ENCODE peak calls at places on chromosomes 11 and 22, in four cellular contexts. One of them, this sample, is unnamed.

GRCh38 chr22:42820075-42820763 is 36.9 kb downstream of the ARFGAP3 start:
- DNase-seq in SK-N-SH: no peak
- DNase-seq in GM12878: no peak
- DNase-seq in HepG2: no peak
- DNase-seq in this sample: no peak

GRCh38 chr11:72216638-72217037 is at the start of gene FOLR2:
- DNase-seq in SK-N-SH: no peak
- DNase-seq in HepG2: no peak
- DNase-seq in GM12878: no peak
- DNase-seq in this sample: no peak

GRCh38 chr11:82046778-82047177 is 686.9 kb downstream of the FAM181B start:
- DNase-seq in SK-N-SH: no peak
- DNase-seq in HepG2: no peak
- DNase-seq in GM12878: no peak
- DNase-seq in this sample: no peak

GRCh38 chr22:25334091-25334490 is 114.7 kb downstream of the CRYBB2 start:
- DNase-seq in GM12878: peak; percentile 0
- DNase-seq in SK-N-SH: no peak
- DNase-seq in HepG2: peak; percentile 49
- DNase-seq in this sample: peak; percentile 94

GRCh38 chr11:129658558-129658882 is 157.1 kb upstream of the TMEM45B start:
- DNase-seq in GM12878: no peak
- DNase-seq in SK-N-SH: no peak
- DNase-seq in HepG2: no peak
- DNase-seq in this sample: peak; percentile 61

GRCh38 chr11:44797886-44798683 is 71.3 kb downstream of the TSPAN18 start:
- DNase-seq in SK-N-SH: no peak
- DNase-seq in HepG2: no peak
- DNase-seq in GM12878: no peak
- DNase-seq in this sample: no peak

GRCh38 chr11:63553759-63554158 is 9.4 kb downstream of the PLAAT2 start:
- DNase-seq in GM12878: no peak
- DNase-seq in SK-N-SH: no peak
- DNase-seq in HepG2: no peak
- DNase-seq in this sample: no peak

GRCh38 chr11:115505165-115505564 is 950 bp upstream of the CADM1 start:
- DNase-seq in SK-N-SH: peak; percentile 20
- DNase-seq in GM12878: no peak
- DNase-seq in HepG2: no peak
- DNase-seq in this sample: no peak

GRCh38 chr22:17086301-17086700 is 1.5 kb downstream of the IL17RA start:
- DNase-seq in HepG2: no peak
- DNase-seq in SK-N-SH: no peak
- DNase-seq in GM12878: no peak
- DNase-seq in this sample: no peak

GRCh38 chr22:30868663-30869385 is 99.8 kb downstream of the MORC2 start:
- DNase-seq in HepG2: no peak
- DNase-seq in SK-N-SH: peak; percentile 30
- DNase-seq in GM12878: no peak
- DNase-seq in this sample: no peak

GRCh38 chr11:87398913-87399312 is 361.2 kb downstream of the TMEM135 start:
- DNase-seq in SK-N-SH: no peak
- DNase-seq in GM12878: no peak
- DNase-seq in HepG2: no peak
- DNase-seq in this sample: no peak

GRCh38 chr11:76654310-76654851 is 16.2 kb downstream of the LRRC32 start:
- DNase-seq in SK-N-SH: no peak
- DNase-seq in HepG2: no peak
- DNase-seq in GM12878: no peak
- DNase-seq in this sample: no peak

GRCh38 chr11:43918662-43919061 is 23.8 kb upstream of the C11orf96 start:
- DNase-seq in GM12878: no peak
- DNase-seq in HepG2: no peak
- DNase-seq in SK-N-SH: no peak
- DNase-seq in this sample: no peak

GRCh38 chr22:33024626-33025025 is 33.6 kb downstream of the SYN3 start:
- DNase-seq in GM12878: no peak
- DNase-seq in HepG2: no peak
- DNase-seq in SK-N-SH: no peak
- DNase-seq in this sample: no peak

GRCh38 chr22:48042621-48043395 is 1280.4 kb downstream of the TBC1D22A start:
- DNase-seq in SK-N-SH: no peak
- DNase-seq in HepG2: no peak
- DNase-seq in GM12878: no peak
- DNase-seq in this sample: no peak

GRCh38 chr11:32829157-32829679 is 509 bp upstream of the PRRG4 start:
- DNase-seq in HepG2: no peak
- DNase-seq in SK-N-SH: no peak
- DNase-seq in GM12878: no peak
- DNase-seq in this sample: no peak

GRCh38 chr11:57444362-57445074 is 15.8 kb upstream of the RTN4RL2 start:
- DNase-seq in GM12878: no peak
- DNase-seq in SK-N-SH: no peak
- DNase-seq in HepG2: no peak
- DNase-seq in this sample: no peak

GRCh38 chr11:102312656-102313055 is 4.6 kb upstream of the BIRC3 start:
- DNase-seq in GM12878: no peak
- DNase-seq in SK-N-SH: no peak
- DNase-seq in HepG2: no peak
- DNase-seq in this sample: no peak

GRCh38 chr11:70788247-70789022 is 390.1 kb downstream of the CTTN start:
- DNase-seq in HepG2: no peak
- DNase-seq in GM12878: no peak
- DNase-seq in SK-N-SH: no peak
- DNase-seq in this sample: no peak

GRCh38 chr11:123532131-123532530 is 102.1 kb downstream of the GRAMD1B start:
- DNase-seq in GM12878: no peak
- DNase-seq in SK-N-SH: no peak
- DNase-seq in HepG2: no peak
- DNase-seq in this sample: no peak

DNA sequence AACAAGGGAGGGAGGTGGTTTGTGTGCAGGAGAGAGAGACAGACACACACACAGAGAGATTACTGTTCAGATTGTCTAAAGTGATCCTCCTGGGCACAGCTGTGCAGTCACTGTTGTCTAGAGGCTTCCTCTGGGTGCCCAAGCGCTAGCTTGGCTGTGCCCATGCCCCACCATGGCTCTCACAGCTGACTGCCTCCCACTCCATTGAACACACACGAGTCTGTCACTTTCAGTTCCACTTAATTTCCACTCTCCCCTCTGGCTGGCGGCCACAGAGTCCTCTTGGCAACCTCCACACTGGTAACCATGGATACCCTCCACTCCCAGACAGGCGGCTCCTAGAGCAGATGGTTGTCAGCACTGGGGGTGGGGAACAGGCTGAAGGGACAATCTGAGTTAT is 29.1 kb downstream of the MAP6 start:
- DNase-seq in HepG2: no peak
- DNase-seq in SK-N-SH: peak; percentile 75
- DNase-seq in GM12878: peak; percentile 17
- DNase-seq in this sample: no peak
- TF ChIP-seq RAD21 in HepG2: no peak
- TF ChIP-seq RAD21 in SK-N-SH: peak; percentile 30
- TF ChIP-seq RAD21 in GM12878: no peak
- TF ChIP-seq RAD21 in this sample: no peak

GRCh38 chr11:119094816-119095065 is 6.9 kb downstream of the DPAGT1 start:
- DNase-seq in SK-N-SH: peak; percentile 80
- DNase-seq in HepG2: peak; percentile 64
- DNase-seq in GM12878: no peak
- DNase-seq in this sample: no peak
- TF ChIP-seq TCF12 in SK-N-SH: no peak
- TF ChIP-seq TCF12 in HepG2: no peak
- TF ChIP-seq TCF12 in GM12878: no peak
- TF ChIP-seq TCF12 in this sample: no peak

GRCh38 chr11:100827934-100828661 is 141.0 kb downstream of the ARHGAP42 start:
- DNase-seq in HepG2: peak; percentile 80
- DNase-seq in SK-N-SH: no peak
- DNase-seq in GM12878: peak; percentile 32
- DNase-seq in this sample: no peak
- TF ChIP-seq RAD21 in HepG2: peak; percentile 58
- TF ChIP-seq RAD21 in SK-N-SH: no peak
- TF ChIP-seq RAD21 in GM12878: peak; percentile 50
- TF ChIP-seq RAD21 in this sample: peak; percentile 6

GRCh38 chr11:65498042-65498726 is 661 bp upstream of the MALAT1 start:
- DNase-seq in GM12878: peak; percentile 53
- DNase-seq in SK-N-SH: no peak
- DNase-seq in HepG2: no peak
- DNase-seq in this sample: peak; percentile 60
- TF ChIP-seq TCF12 in GM12878: no peak
- TF ChIP-seq TCF12 in SK-N-SH: no peak
- TF ChIP-seq TCF12 in HepG2: no peak
- TF ChIP-seq TCF12 in this sample: no peak

DNA sequence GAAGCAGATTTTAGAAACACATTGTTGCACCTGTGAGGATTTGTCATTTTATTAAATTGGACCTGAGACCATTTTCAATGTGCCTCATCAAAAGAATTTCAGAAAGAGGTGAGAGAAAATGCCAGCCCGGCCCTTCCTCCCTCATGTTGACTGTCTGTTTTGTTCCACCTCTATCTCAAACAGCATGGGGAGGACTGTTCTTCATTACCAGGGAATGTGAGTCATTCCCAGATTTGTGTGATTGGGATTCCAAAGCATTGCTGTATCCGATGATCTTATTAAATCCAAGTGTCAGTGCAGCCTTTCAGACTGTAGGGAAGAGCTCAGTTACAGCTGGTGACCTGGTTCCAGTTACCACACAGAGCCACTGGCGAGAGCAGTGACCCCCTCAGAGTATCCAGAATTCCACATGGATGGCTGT is 20.7 kb downstream of the KREMEN1 start:
- DNase-seq in GM12878: no peak
- DNase-seq in SK-N-SH: peak; percentile 65
- DNase-seq in HepG2: no peak
- DNase-seq in this sample: no peak
- TF ChIP-seq RAD21 in GM12878: no peak
- TF ChIP-seq RAD21 in SK-N-SH: no peak
- TF ChIP-seq RAD21 in HepG2: no peak
- TF ChIP-seq RAD21 in this sample: no peak

DNA sequence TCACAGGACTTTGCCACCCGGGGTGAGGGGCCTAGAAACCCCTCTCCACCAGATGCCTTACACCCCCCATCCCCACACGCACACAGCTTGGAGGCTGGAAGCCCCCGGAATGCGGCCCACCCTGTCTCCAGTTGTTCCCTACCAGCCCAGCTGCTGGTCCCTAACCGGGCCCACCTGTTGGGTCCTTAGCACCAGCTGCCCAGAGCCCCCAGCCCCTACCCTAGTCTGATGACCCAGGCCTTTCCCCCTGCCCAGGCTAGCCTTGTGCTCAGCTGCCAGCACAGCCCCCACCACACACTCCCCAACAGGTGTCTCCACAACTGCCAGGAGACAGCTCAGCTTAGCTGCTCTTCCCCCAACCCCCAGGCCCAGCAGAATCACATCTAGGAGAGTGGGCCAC is 67.1 kb downstream of the CDKN1C start:
- DNase-seq in HepG2: no peak
- DNase-seq in SK-N-SH: no peak
- DNase-seq in GM12878: no peak
- DNase-seq in this sample: no peak
- TF ChIP-seq TCF12 in HepG2: no peak
- TF ChIP-seq TCF12 in SK-N-SH: no peak
- TF ChIP-seq TCF12 in GM12878: no peak
- TF ChIP-seq TCF12 in this sample: no peak

DNA sequence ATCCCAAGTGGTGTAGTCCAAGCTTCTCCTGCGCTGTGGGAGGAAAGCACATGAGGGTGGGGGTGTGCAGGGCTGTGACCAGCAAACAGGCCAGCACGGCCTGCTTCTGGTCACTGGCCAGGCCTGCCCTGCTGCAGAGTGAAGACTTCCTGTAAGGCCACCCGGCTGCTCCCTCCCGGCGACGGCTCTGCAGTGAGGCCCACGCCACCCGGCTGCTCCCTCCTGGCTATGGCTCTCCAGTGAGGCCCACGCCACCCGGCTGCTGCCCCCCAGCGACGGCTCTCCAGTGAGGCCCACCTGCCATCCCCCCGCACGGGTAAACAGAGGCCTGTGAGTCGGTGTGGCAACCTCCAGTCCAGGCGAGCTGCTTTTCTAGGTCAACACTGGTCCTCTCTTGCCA is 31.4 kb upstream of the BRSK2 start:
- DNase-seq in SK-N-SH: peak; percentile 50
- DNase-seq in HepG2: no peak
- DNase-seq in GM12878: no peak
- DNase-seq in this sample: no peak
- TF ChIP-seq RAD21 in SK-N-SH: no peak
- TF ChIP-seq RAD21 in HepG2: no peak
- TF ChIP-seq RAD21 in GM12878: no peak
- TF ChIP-seq RAD21 in this sample: no peak

DNA sequence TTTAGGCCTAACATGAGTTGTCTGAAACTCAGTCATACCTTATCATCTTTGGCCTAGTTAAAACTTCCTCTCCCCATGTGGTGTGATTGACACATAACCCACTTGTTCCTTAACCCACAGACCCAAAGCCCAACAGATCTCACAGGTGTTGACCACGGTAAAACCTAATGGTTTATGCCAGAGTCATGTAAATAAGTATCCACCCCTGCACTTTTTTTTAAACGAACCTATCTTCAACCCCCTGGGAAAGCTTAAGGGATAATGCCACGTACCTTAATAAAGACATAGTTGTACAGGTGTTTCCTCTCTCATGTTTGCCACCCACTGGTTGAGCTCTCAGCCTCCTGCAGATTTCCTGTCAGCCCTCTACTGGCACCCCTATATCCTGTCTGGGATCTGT is 709.3 kb upstream of the CCDC179 start:
- DNase-seq in HepG2: no peak
- DNase-seq in SK-N-SH: no peak
- DNase-seq in GM12878: peak; percentile 33
- DNase-seq in this sample: no peak
- TF ChIP-seq TCF12 in HepG2: no peak
- TF ChIP-seq TCF12 in SK-N-SH: no peak
- TF ChIP-seq TCF12 in GM12878: no peak
- TF ChIP-seq TCF12 in this sample: no peak

This sample was measured in H1.